ENCODE peak calls at places on chromosomes 1 and 21, in four cellular contexts. D is GM12878, S is IMR-90, T is K562. O is an unnamed sample.

GRCh38 chr1:244836135-244836521 is 670 bp downstream of the COX20 start:
- DNase-seq in D (no peak), S (peak; percentile 47), T (peak; percentile 55), O (peak; percentile 65)

GRCh38 chr1:25580933-25581332 is 35.7 kb upstream of the MAN1C1 start:
- DNase-seq in D (no peak), S (no peak), T (no peak), O (no peak)

GRCh38 chr1:45566722-45567121 is 16.1 kb downstream of the AKR1A1 start:
- DNase-seq in D (no peak), S (no peak), T (no peak), O (no peak)

GRCh38 chr21:36260030-36260787 is 59.8 kb upstream of the MORC3 start:
- DNase-seq in D (peak; percentile 53), S (peak; percentile 73), T (peak; percentile 74), O (peak; percentile 87)

GRCh38 chr1:205983925-205984725 is 19.1 kb downstream of the RAB7B start:
- DNase-seq in D (no peak), S (peak; percentile 55), T (peak; percentile 70), O (peak; percentile 57)

GRCh38 chr1:206568256-206568655 is 44.0 kb downstream of the EIF2D start:
- DNase-seq in D (no peak), S (no peak), T (no peak), O (no peak)

GRCh38 chr1:218355269-218355668 is 10.1 kb downstream of the TGFB2 start:
- DNase-seq in D (no peak), S (no peak), T (no peak), O (no peak)

GRCh38 chr1:27659497-27660299 is 12.3 kb downstream of the IFI6 start:
- DNase-seq in D (peak; percentile 72), S (peak; percentile 65), T (peak; percentile 96), O (peak; percentile 73)

GRCh38 chr21:37047079-37047478 is 25.8 kb downstream of the PIGP start:
- DNase-seq in D (no peak), S (no peak), T (no peak), O (no peak)

GRCh38 chr21:32307706-32308105 is 9.1 kb downstream of the MRAP start:
- DNase-seq in D (no peak), S (peak; percentile 55), T (no peak), O (no peak)

GRCh38 chr1:107480548-107480947 is 339.7 kb downstream of the NTNG1 start:
- DNase-seq in D (no peak), S (no peak), T (no peak), O (no peak)

GRCh38 chr1:92599184-92599583 is 112.5 kb upstream of the GFI1 start:
- DNase-seq in D (no peak), S (peak; percentile 51), T (peak; percentile 30), O (peak; percentile 24)

GRCh38 chr1:153357076-153357852 is 390 bp upstream of the S100A9 start:
- DNase-seq in D (no peak), S (no peak), T (no peak), O (no peak)

GRCh38 chr1:157218671-157219070 is 80.5 kb upstream of the ETV3 start:
- DNase-seq in D (no peak), S (no peak), T (no peak), O (no peak)

GRCh38 chr1:248696261-248696660 is 6.3 kb downstream of the OR14I1 start:
- DNase-seq in D (no peak), S (no peak), T (peak; percentile 27), O (no peak)

GRCh38 chr1:31761883-31762282 is 2.3 kb downstream of the ADGRB2 start:
- DNase-seq in D (no peak), S (peak; percentile 81), T (no peak), O (no peak)

GRCh38 chr21:36325373-36326010 is 5.5 kb downstream of the MORC3 start:
- DNase-seq in D (no peak), S (peak; percentile 42), T (no peak), O (no peak)

GRCh38 chr1:5949761-5950100 is 42.5 kb downstream of the NPHP4 start:
- DNase-seq in D (no peak), S (no peak), T (no peak), O (no peak)

GRCh38 chr1:5948681-5949005 is 43.6 kb downstream of the NPHP4 start:
- DNase-seq in D (no peak), S (no peak), T (no peak), O (no peak)

GRCh38 chr1:5947978-5948680 is 44.1 kb downstream of the NPHP4 start:
- DNase-seq in D (no peak), S (no peak), T (no peak), O (no peak)

GRCh38 chr1:5950201-5950895 is 41.9 kb downstream of the NPHP4 start:
- DNase-seq in D (no peak), S (no peak), T (no peak), O (no peak)

GRCh38 chr1:5949074-5949760 is 43.0 kb downstream of the NPHP4 start:
- DNase-seq in D (no peak), S (no peak), T (peak; percentile 59), O (no peak)
- TF ChIP-seq CTCF in D (no peak), S (peak; percentile 1), T (peak; percentile 42), O (no peak)

GRCh38 chr1:23867542-23867952 is 543 bp downstream of the FUCA1 start:
- DNase-seq in D (no peak), S (no peak), T (peak; percentile 45), O (no peak)

GRCh38 chr1:23867953-23868847 is at the start of gene FUCA1:
- DNase-seq in D (peak; percentile 72), S (peak; percentile 77), T (peak; percentile 98), O (peak; percentile 90)

GRCh38 chr1:23862640-23863039 is 5.5 kb downstream of the FUCA1 start:
- DNase-seq in D (no peak), S (no peak), T (no peak), O (no peak)

GRCh38 chr1:23865543-23865930 is 2.6 kb downstream of the FUCA1 start:
- DNase-seq in D (peak; percentile 81), S (peak; percentile 18), T (no peak), O (no peak)

DNA sequence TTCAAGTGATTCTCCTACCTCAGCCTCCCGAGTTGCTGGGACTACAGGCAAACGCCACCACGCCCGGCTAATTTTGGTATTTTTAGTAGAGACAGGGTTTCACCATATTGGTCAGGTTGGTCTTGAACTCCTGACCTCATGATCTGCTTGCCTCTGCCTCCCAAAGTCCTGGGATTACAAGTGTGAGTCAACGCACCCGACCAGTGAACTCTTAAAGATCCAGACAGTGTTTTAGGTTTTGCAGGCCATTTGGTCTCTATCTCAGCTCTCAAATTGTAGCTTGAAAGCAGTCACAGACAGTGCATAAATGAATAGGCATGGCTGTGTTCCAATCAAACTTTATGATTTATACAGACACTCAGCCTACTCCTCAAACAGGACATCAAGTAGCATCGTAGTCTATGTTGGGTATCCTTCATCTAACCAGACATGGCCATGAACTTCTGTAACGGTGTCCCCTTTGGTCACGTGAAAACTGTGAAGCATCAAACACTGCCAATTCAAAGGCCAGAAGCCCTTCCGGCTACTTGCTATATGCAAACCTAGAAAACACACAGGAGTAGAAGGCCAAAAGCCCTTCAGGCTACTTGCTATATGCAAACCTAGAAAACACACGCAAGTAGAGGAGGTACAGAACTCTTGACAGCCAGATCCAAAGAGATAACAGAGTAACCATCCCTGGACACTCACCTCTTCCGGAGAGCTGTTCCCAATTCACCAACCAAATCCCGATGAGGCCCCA is 3.1 kb downstream of the FUCA1 start:
- DNase-seq in D (no peak), S (no peak), T (no peak), O (no peak)
- H3K4me2 ChIP-seq in D (peak overlapping the region; percentile 64), S (no peak overlapping the region), T (no peak overlapping the region), O (no peak overlapping the region)

DNA sequence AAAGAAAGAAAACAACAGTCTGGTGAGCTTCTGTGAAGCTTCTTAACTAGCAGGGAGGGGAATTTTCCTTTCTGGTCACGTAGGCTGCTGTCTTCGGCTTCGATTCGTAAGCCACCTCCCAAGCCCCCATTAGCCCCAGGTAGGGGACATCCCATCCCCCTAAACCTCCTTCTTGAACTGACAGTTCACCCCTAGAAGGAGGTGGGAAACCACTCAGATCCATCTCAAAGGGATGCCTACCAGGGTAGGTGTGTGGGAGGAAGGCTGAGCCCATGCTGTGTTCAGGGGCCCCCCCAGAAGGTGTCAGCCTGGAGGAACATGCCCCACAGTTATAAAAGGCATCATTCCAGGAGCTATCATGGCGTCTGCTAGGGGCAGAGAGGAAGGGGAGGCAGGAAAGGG is 25.8 kb downstream of the CD247 start:
- DNase-seq in D (peak; percentile 12), S (no peak), T (no peak), O (no peak)
- TF ChIP-seq FOS in D (no peak), S (no peak), T (no peak), O (no peak)

DNA sequence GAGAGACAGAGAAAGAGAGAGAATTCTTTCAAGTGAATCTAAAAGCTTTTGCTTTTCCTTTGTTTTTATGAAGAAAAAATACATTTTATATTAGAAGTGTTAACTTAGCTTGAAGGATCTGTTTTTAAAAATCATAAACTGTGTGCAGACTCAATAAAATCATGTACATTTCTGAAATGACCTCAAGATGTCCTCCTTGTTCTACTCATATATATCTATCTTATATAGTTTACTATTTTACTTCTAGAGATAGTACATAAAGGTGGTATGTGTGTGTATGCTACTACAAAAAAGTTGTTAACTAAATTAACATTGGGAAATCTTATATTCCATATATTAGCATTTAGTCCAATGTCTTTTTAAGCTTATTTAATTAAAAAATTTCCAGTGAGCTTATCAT is 117.6 kb downstream of the PTPRC start:
- DNase-seq in D (no peak), S (peak; percentile 36), T (no peak), O (peak; percentile 27)
- TF ChIP-seq CTCF in D (no peak), S (peak; percentile 49), T (peak; percentile 12), O (no peak)

GRCh38 chr1:56563568-56563967 is 15.8 kb downstream of the PLPP3 start:
- DNase-seq in D (no peak), S (no peak), T (no peak), O (no peak)
- H3K4me2 ChIP-seq in D (no peak overlapping the region), S (no peak overlapping the region), T (no peak overlapping the region), O (no peak overlapping the region)

DNA sequence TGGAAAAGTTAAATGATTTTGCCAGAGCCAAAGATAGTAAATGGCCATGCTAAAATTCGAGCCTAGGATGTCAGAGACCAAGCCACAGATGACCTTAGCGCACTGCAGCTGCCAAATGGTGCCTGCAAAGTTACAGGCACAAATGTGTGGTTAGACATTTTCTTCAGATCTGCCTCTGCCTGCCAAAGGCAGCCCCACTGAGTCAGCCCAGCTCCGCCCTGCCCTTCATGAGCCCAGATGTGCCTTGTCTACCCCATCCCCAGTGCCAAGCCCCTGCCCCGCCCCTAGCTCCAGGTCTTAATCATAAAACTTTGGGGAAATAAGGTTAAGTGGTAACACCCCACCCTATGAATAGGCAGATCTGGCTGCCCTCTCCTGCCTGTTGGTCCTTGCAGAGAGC is 105.9 kb downstream of the DTL start:
- DNase-seq in D (no peak), S (no peak), T (no peak), O (no peak)
- TF ChIP-seq FOS in D (no peak), S (no peak), T (no peak), O (no peak)

GRCh38 chr1:36658838-36659237 is 176.1 kb upstream of the CSF3R start:
- DNase-seq in D (no peak), S (no peak), T (no peak), O (no peak)
- TF ChIP-seq CTCF in D (no peak), S (no peak), T (no peak), O (no peak)

GRCh38 chr21:45549670-45550463 is 7.6 kb upstream of the SLC19A1 start:
- DNase-seq in D (peak; percentile 49), S (no peak), T (no peak), O (no peak)
- H3K4me2 ChIP-seq in D (peak overlapping the region; percentile 66), S (no peak overlapping the region), T (no peak overlapping the region), O (no peak overlapping the region)

O was measured in endothelial cell of umbilical vein.